ENCODE peak calls at places on chromosome 1, in nine cellular contexts. O is lung, P is AG04450, B is brain microvascular endothelial cell, M is upper lobe of right lung, Q is heart left ventricle, E is breast epithelium, L is vagina, K is tibial artery. Y is an unnamed sample.
A peak's percentile ranks its signal among the peaks of the same experiment; 100 is the strongest.

GRCh38 chr1:203650012-203650836 is 23.6 kb downstream of the ATP2B4 start:
- DNase-seq in O (peak; percentile 34), P (no peak), B (no peak), M (peak; percentile 82), Q (peak; percentile 75), E (peak; percentile 62), L (no peak), K (peak; percentile 51), Y (no peak)

GRCh38 chr1:37147906-37148305 is 113.6 kb upstream of the GRIK3 start:
- DNase-seq in O (no peak), P (no peak), B (no peak), M (no peak), Q (no peak), E (no peak), L (peak; percentile 34), K (no peak), Y (no peak)

GRCh38 chr1:166489670-166490436 is 323.1 kb upstream of the FAM78B start:
- DNase-seq in O (peak; percentile 30), P (no peak), B (no peak), M (peak; percentile 62), Q (no peak), E (no peak), L (no peak), K (no peak), Y (no peak)

GRCh38 chr1:230073371-230074035 is 6.5 kb downstream of the GALNT2 start:
- DNase-seq in O (no peak), P (peak; percentile 33), B (peak; percentile 80), M (no peak), Q (no peak), E (no peak), L (no peak), K (no peak), Y (no peak)

GRCh38 chr1:89198081-89198480 is 661 bp downstream of the GBP4 start:
- DNase-seq in O (no peak), P (no peak), B (no peak), M (no peak), Q (no peak), E (no peak), L (no peak), K (no peak), Y (no peak)

GRCh38 chr1:181153634-181153961 is 65.1 kb downstream of the IER5 start:
- DNase-seq in O (no peak), P (no peak), B (no peak), M (no peak), Q (no peak), E (no peak), L (no peak), K (no peak), Y (no peak)

GRCh38 chr1:161805399-161806197 is 39.5 kb downstream of the ATF6 start:
- DNase-seq in O (no peak), P (no peak), B (no peak), M (no peak), Q (no peak), E (no peak), L (no peak), K (no peak), Y (no peak)

GRCh38 chr1:64757213-64757612 is 12.3 kb downstream of the RAVER2 start:
- DNase-seq in O (no peak), P (no peak), B (no peak), M (no peak), Q (no peak), E (no peak), L (no peak), K (no peak), Y (no peak)

GRCh38 chr1:199608414-199608813 is 419.1 kb upstream of the NR5A2 start:
- DNase-seq in O (no peak), P (no peak), B (no peak), M (no peak), Q (no peak), E (no peak), L (no peak), K (no peak), Y (no peak)

GRCh38 chr1:159279754-159280153 is 22.4 kb upstream of the FCER1A start:
- DNase-seq in O (no peak), P (no peak), B (no peak), M (no peak), Q (no peak), E (no peak), L (no peak), K (no peak), Y (no peak)

GRCh38 chr1:235051521-235051920 is 77.1 kb downstream of the TOMM20 start:
- DNase-seq in O (no peak), P (no peak), B (no peak), M (peak; percentile 26), Q (peak; percentile 48), E (no peak), L (no peak), K (no peak), Y (no peak)

GRCh38 chr1:87358219-87358618 is 29.5 kb downstream of the LMO4 start:
- DNase-seq in O (no peak), P (no peak), B (no peak), M (no peak), Q (no peak), E (no peak), L (no peak), K (no peak), Y (no peak)

GRCh38 chr1:63603810-63604209 is 10.6 kb downstream of the PGM1 start:
- DNase-seq in O (no peak), P (no peak), B (no peak), M (no peak), Q (no peak), E (no peak), L (no peak), K (no peak), Y (no peak)

GRCh38 chr1:53535846-53536245 is 76.6 kb downstream of the DMRTB1 start:
- DNase-seq in O (no peak), P (no peak), B (peak; percentile 19), M (no peak), Q (no peak), E (no peak), L (no peak), K (no peak), Y (no peak)

GRCh38 chr1:50742523-50742922 is 217.5 kb downstream of the FAF1 start:
- DNase-seq in O (no peak), P (no peak), B (no peak), M (no peak), Q (no peak), E (no peak), L (no peak), K (no peak), Y (no peak)

GRCh38 chr1:232249834-232250233 is 380.1 kb downstream of the SIPA1L2 start:
- DNase-seq in O (no peak), P (no peak), B (no peak), M (no peak), Q (no peak), E (no peak), L (no peak), K (no peak), Y (no peak)

DNA sequence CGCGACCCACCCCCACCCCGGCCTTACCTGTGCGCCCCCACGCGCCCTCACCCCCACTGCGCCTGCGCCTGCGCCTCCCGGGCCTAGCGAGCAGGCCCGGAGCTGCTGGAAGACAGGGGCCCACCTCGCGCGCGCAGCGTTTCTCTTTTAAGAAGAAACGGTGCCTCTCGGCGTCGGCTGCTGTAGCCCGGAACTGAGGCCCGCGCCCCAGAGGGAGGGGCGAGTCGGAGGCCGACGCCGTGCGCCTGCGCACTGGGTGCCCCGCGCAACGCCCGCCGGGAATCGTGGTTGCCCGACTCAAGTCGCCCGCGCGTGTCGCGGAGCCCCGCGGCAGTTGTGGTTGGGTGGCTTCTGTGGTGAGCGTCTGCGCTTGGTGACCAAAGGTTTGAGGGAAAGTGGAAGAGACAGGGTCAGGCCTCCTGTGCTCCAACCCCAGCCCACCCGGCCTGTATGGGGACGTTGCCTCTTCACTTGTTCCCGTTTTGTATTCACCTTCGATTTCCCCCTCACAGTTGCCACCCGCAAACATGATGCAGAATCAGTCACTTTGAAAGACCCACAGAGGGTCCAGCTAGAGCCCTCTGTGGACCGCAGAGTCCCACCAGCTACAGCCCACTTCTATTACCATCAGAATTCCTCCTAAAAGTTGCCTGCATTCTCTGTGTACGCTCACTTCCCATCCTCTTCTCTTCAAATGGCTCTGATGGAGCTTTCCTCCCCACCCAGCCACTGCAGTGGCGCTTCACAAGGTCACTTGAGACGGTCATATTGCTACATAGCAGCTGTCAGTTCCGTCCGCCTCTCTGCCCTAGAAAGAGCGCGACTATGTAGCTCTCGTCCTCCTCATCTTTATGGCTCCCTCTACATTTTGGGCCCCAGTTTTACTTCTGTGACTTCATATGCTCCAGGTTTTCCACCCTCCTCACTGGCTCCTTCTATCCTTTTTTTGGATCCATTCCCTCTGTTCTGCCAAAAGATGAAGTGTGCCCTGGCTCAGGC is at the start of gene ZNF692:
- DNase-seq in O (peak; percentile 98), P (peak; percentile 88), B (peak; percentile 96), M (peak; percentile 99), Q (peak; percentile 99), E (peak; percentile 94), L (no peak), K (peak; percentile 98), Y (peak; percentile 74)
- TF ChIP-seq CTCF in O (no peak), P (no peak), B (no peak), M (no peak), Q (no peak), E (no peak), L (no peak), K (no peak), Y (no peak)

GRCh38 chr1:111886741-111887140 is 102.7 kb downstream of the KCND3 start:
- DNase-seq in O (no peak), P (no peak), B (no peak), M (no peak), Q (no peak), E (no peak), L (no peak), K (no peak), Y (no peak)
- H3K4me3 ChIP-seq in O (no peak overlapping the region), P (no peak overlapping the region), B (no peak overlapping the region), M (no peak overlapping the region), Q (no peak overlapping the region), E (no peak overlapping the region), L (no peak overlapping the region), K (no peak overlapping the region), Y (no peak overlapping the region)

DNA sequence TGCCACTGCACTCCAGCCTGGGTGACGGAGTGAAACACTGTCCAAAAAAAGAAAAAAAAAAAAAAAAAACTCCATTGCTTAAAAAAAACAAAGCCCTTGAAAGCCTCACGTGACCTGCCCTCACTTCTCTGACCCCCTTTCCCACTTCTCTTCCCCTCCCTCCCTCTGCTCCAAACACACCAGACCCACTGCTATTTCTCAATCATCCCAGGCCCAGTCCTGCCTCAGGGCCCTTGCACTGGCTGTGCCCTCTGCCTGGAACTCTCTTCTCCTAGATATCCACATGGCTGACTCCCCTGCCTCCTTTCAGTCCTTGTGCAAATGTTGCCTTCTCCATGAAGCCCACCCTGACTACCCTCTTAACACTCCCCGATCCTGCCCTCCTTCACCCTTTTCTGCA is 45.3 kb upstream of the TARDBP start:
- DNase-seq in O (no peak), P (no peak), B (no peak), M (no peak), Q (no peak), E (no peak), L (no peak), K (no peak), Y (no peak)
- H3K27me3 ChIP-seq in O (no peaks in the 10 kb centered on the region), P (peaks cover 22% of the 10 kb centered on the region), B (peaks cover 2% of the 10 kb centered on the region), M (no peaks in the 10 kb centered on the region), Q (no peaks in the 10 kb centered on the region), E (no peaks in the 10 kb centered on the region), L (no peaks in the 10 kb centered on the region), K (peaks cover 36% of the 10 kb centered on the region), Y (peaks cover 13% of the 10 kb centered on the region)

DNA sequence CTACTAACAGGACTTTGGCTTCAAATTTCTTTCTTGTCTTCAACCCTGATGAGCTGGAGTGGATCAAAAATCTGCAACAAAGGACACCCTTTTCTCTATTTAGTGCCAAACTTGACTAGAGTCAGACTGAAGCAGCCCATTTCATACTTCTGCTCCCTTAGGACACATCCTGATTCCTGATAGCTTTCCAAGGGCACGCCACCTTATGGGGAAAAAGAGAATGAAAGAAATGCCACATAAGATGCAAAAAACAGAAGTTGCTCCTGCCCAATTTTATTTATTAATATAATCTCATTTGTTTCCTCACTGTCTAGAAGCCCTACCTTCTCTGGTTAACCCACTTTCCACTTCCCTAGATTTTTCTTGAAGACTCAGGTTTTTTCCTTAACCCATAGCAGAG is 72.7 kb upstream of the NBPF4 start:
- DNase-seq in O (no peak), P (no peak), B (no peak), M (no peak), Q (no peak), E (no peak), L (no peak), K (no peak), Y (no peak)
- TF ChIP-seq CTCF in O (no peak), P (peak; percentile 40), B (peak; percentile 46), M (no peak), Q (no peak), E (no peak), L (no peak), K (no peak), Y (peak; percentile 49)

Y was measured in BJ.